ENCODE peak calls at places on chromosome 13, in four cellular contexts. S, V, W and O are unnamed samples.

GRCh38 chr13:38002596-38002995 is 133.0 kb upstream of the TRPC4 start:
- DNase-seq in S (no peak), V (no peak), W (no peak), O (no peak)

GRCh38 chr13:24127116-24127631 is 33.3 kb upstream of the SPATA13 start:
- DNase-seq in S (no peak), V (no peak), W (no peak), O (no peak)

GRCh38 chr13:94886191-94886590 is 173.8 kb upstream of the SOX21 start:
- DNase-seq in S (no peak), V (no peak), W (no peak), O (no peak)

GRCh38 chr13:78680064-78680463 is 21.1 kb upstream of the OBI1 start:
- DNase-seq in S (no peak), V (no peak), W (no peak), O (no peak)

GRCh38 chr13:98998831-98999634 is 21.2 kb upstream of the DOCK9 start:
- DNase-seq in S (peak), V (no peak), W (no peak), O (no peak)

GRCh38 chr13:34638897-34639296 is 303.2 kb upstream of the NBEA start:
- DNase-seq in S (no peak), V (no peak), W (no peak), O (no peak)

GRCh38 chr13:112605531-112605990 is 17.6 kb upstream of the TUBGCP3 start:
- DNase-seq in S (no peak), V (no peak), W (no peak), O (no peak)

GRCh38 chr13:27644302-27644701 is 22.6 kb downstream of the POLR1D start:
- DNase-seq in S (no peak), V (no peak), W (no peak), O (peak)

GRCh38 chr13:98672947-98673545 is 79.4 kb downstream of the SLC15A1 start:
- DNase-seq in S (peak), V (peak), W (peak), O (peak)

GRCh38 chr13:76878043-76878442 is 8.2 kb downstream of the KCTD12 start:
- DNase-seq in S (no peak), V (no peak), W (no peak), O (no peak)

GRCh38 chr13:70964124-70964523 is 855.9 kb upstream of the KLHL1 start:
- DNase-seq in S (no peak), V (peak), W (no peak), O (no peak)

GRCh38 chr13:23889598-23890224 is 511 bp upstream of the MIPEP start:
- DNase-seq in S (no peak), V (no peak), W (no peak), O (no peak)

GRCh38 chr13:30107536-30108136 is 199.7 kb downstream of the KATNAL1 start:
- DNase-seq in S (no peak), V (no peak), W (no peak), O (no peak)

GRCh38 chr13:45195421-45195820 is 5.4 kb downstream of the KCTD4 start:
- DNase-seq in S (no peak), V (no peak), W (no peak), O (no peak)

GRCh38 chr13:22061806-22062391 is 391.0 kb downstream of the FGF9 start:
- DNase-seq in S (no peak), V (no peak), W (no peak), O (no peak)

GRCh38 chr13:73932091-73932490 is 202.1 kb downstream of the KLF12 start:
- DNase-seq in S (no peak), V (no peak), W (no peak), O (no peak)

GRCh38 chr13:29482504-29482903 is 113.0 kb downstream of the SLC7A1 start:
- DNase-seq in S (no peak), V (no peak), W (no peak), O (no peak)

GRCh38 chr13:87677334-87678234 is 6.4 kb downstream of the SLITRK5 start:
- DNase-seq in S (no peak), V (peak), W (no peak), O (no peak)

GRCh38 chr13:39144941-39145533 is 106.8 kb downstream of the NHLRC3 start:
- DNase-seq in S (peak), V (no peak), W (peak), O (peak)

GRCh38 chr13:66068683-66069082 is 1161.5 kb downstream of the PCDH9 start:
- DNase-seq in S (no peak), V (no peak), W (no peak), O (no peak)

GRCh38 chr13:93425411-93425810 is 198.8 kb downstream of the GPC6 start:
- DNase-seq in S (no peak), V (no peak), W (no peak), O (no peak)

GRCh38 chr13:99228737-99229691 is 28.4 kb downstream of the UBAC2 start:
- DNase-seq in S (peak), V (peak), W (no peak), O (no peak)

GRCh38 chr13:110187501-110188161 is 119.3 kb downstream of the COL4A1 start:
- DNase-seq in S (no peak), V (no peak), W (no peak), O (no peak)

DNA sequence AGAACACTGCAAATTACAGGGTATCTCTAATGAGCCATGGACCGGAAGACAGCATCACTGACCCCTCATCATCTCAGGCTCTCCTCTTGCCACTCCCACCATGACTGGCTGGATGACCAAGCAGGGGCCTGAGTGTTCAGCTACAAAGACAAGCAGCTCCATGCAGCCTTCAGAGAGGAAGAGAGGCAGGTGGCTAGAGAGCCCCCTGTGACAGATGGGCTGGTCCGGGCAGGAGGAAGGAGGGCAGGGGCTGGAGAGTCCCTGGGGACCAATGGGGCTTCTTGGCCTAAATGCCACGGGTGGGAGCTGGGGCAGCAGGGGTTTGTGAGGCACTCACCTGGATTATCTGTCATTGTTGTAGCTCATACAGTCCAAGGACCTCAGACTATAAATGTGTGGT is 12.8 kb upstream of the RASA3 start:
- DNase-seq in S (no peak), V (no peak), W (no peak), O (no peak)
- TF ChIP-seq TCF7L2 in S (no peak), V (no peak), W (no peak), O (no peak)

DNA sequence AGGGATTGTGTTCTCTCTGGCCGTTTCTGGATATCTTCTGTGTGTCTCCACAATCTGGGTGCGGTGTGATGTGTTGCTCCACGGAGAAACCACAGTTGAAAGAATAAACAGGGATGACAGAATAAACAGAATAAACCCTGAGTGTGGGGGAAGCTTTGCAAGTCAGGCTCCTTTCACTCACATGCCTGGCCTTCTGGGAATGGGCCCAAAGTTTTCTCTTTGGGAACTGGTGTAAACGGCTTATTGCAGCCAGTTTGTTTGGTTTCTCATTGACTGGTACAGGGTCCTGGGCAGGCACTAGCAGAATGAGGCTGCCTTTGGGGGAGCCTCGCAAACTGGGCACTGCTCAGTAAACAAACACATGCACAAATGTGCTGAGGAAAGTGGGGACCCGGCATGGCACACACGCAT is 324.7 kb downstream of the DLEU7 start:
- DNase-seq in S (no peak), V (no peak), W (no peak), O (no peak)
- H3K27ac ChIP-seq in S (no peak), V (peak), W (peak), O (no peak)

GRCh38 chr13:106087201-106087600 is 448.3 kb downstream of the EFNB2 start:
- DNase-seq in S (no peak), V (no peak), W (no peak), O (no peak)

GRCh38 chr13:106083620-106084350 is 451.7 kb downstream of the EFNB2 start:
- DNase-seq in S (peak), V (peak), W (no peak), O (peak)

GRCh38 chr13:106089251-106089940 is 446.1 kb downstream of the EFNB2 start:
- DNase-seq in S (no peak), V (no peak), W (no peak), O (no peak)

GRCh38 chr13:106088094-106088493 is 447.4 kb downstream of the EFNB2 start:
- DNase-seq in S (no peak), V (no peak), W (no peak), O (no peak)
- TF ChIP-seq TCF7L2 in S (no peak), V (no peak), W (no peak), O (no peak)

GRCh38 chr13:97289514-97290298 is 67.6 kb downstream of the MBNL2 start:
- DNase-seq in S (no peak), V (no peak), W (no peak), O (no peak)
- H3K27ac ChIP-seq in S (no peak), V (no peak), W (peak), O (no peak)